ENCODE peak calls at places on chromosomes 1 and 21, in eight cellular contexts. Z is A549; G is ovary; K is lung; W is endothelial cell of umbilical vein; Y is IMR-90; A is CD8-positive, alpha-beta T cell; S is HCT116. V is an unnamed sample. For H3K4me1, the result is how much of the 10 kb centered on the place peaks cover.

GRCh38 chr1:212020975-212021374 is 14.4 kb downstream of the INTS7 start:
- DNase-seq in Z (no peak), G (no peak), K (no peak), W (no peak), Y (no peak), A (no peak), S (no peak), V (no peak)

GRCh38 chr1:214337536-214337935 is 56.6 kb downstream of the SMYD2 start:
- DNase-seq in Z (peak), G (no peak), K (no peak), W (peak), Y (peak), A (no peak), S (no peak), V (no peak)

GRCh38 chr1:1424623-1425229 is 3.6 kb upstream of the ANKRD65 start:
- DNase-seq in Z (peak), G (no peak), K (no peak), W (no peak), Y (no peak), A (no peak), S (no peak), V (no peak)

GRCh38 chr1:151510957-151511635 is at the start of gene CGN:
- DNase-seq in Z (peak), G (peak), K (peak), W (peak), Y (peak), A (peak), S (no peak), V (peak)

GRCh38 chr21:26587621-26588260 is 14.7 kb upstream of the CYYR1 start:
- DNase-seq in Z (peak), G (no peak), K (no peak), W (peak), Y (peak), A (no peak), S (no peak), V (no peak)

GRCh38 chr1:6028042-6028895 is 17.4 kb upstream of the KCNAB2 start:
- DNase-seq in Z (no peak), G (no peak), K (peak), W (no peak), Y (peak), A (peak), S (no peak), V (no peak)

GRCh38 chr1:182709855-182710254 is 25.5 kb upstream of the RGS8 start:
- DNase-seq in Z (no peak), G (no peak), K (no peak), W (no peak), Y (no peak), A (no peak), S (no peak), V (no peak)

GRCh38 chr1:226404063-226404903 is 3.6 kb downstream of the PARP1 start:
- DNase-seq in Z (no peak), G (no peak), K (no peak), W (no peak), Y (peak), A (peak), S (no peak), V (no peak)

GRCh38 chr21:36959020-36959835 is 7.2 kb downstream of the HLCS start:
- DNase-seq in Z (peak), G (no peak), K (no peak), W (no peak), Y (no peak), A (no peak), S (no peak), V (no peak)

GRCh38 chr1:108038837-108039236 is 73.9 kb upstream of the VAV3 start:
- DNase-seq in Z (no peak), G (no peak), K (no peak), W (no peak), Y (no peak), A (no peak), S (no peak), V (no peak)

GRCh38 chr1:2921970-2922686 is 99.1 kb upstream of the ACTRT2 start:
- DNase-seq in Z (peak), G (no peak), K (no peak), W (no peak), Y (no peak), A (peak), S (peak), V (peak)

GRCh38 chr1:38941527-38942019 is at the start of gene RHBDL2:
- DNase-seq in Z (peak), G (peak), K (peak), W (peak), Y (peak), A (no peak), S (no peak), V (peak)

GRCh38 chr1:15866696-15867687 is 19.5 kb downstream of the SPEN start:
- DNase-seq in Z (no peak), G (no peak), K (no peak), W (no peak), Y (no peak), A (no peak), S (no peak), V (no peak)

GRCh38 chr1:204139952-204140351 is 11.9 kb downstream of the ETNK2 start:
- DNase-seq in Z (no peak), G (no peak), K (no peak), W (no peak), Y (no peak), A (no peak), S (no peak), V (no peak)

GRCh38 chr1:192159034-192159433 is 772 bp downstream of the RGS18 start:
- DNase-seq in Z (no peak), G (no peak), K (no peak), W (no peak), Y (no peak), A (no peak), S (no peak), V (no peak)

GRCh38 chr1:193680247-193680923 is 494.0 kb upstream of the B3GALT2 start:
- DNase-seq in Z (no peak), G (no peak), K (no peak), W (no peak), Y (no peak), A (no peak), S (no peak), V (no peak)

GRCh38 chr1:154970631-154971340 is at the start of gene SHC1:
- DNase-seq in Z (peak), G (peak), K (peak), W (peak), Y (peak), A (no peak), S (no peak), V (peak)

GRCh38 chr1:235423214-235423652 is 56.0 kb downstream of the TBCE start:
- DNase-seq in Z (no peak), G (no peak), K (no peak), W (no peak), Y (no peak), A (peak), S (no peak), V (no peak)

GRCh38 chr1:26318338-26319064 is 743 bp downstream of the CD52 start:
- DNase-seq in Z (no peak), G (no peak), K (no peak), W (no peak), Y (no peak), A (peak), S (no peak), V (no peak)

GRCh38 chr1:109534307-109534858 is 5.3 kb upstream of the GPR61 start:
- DNase-seq in Z (no peak), G (no peak), K (no peak), W (no peak), Y (no peak), A (no peak), S (no peak), V (no peak)

GRCh38 chr1:56838726-56839125 is 15.9 kb upstream of the C8A start:
- DNase-seq in Z (no peak), G (no peak), K (no peak), W (no peak), Y (peak), A (no peak), S (no peak), V (no peak)

GRCh38 chr1:144101397-144102050 is 129.7 kb upstream of the FAM72C start:
- DNase-seq in Z (peak), G (peak), K (peak), W (peak), Y (no peak), A (peak), S (no peak), V (peak)

GRCh38 chr1:25198731-25199231 is 33.5 kb downstream of the SYF2 start:
- DNase-seq in Z (no peak), G (no peak), K (no peak), W (no peak), Y (no peak), A (peak), S (no peak), V (peak)

GRCh38 chr1:165879946-165880345 is 52.5 kb downstream of the UCK2 start:
- DNase-seq in Z (no peak), G (no peak), K (no peak), W (no peak), Y (no peak), A (no peak), S (no peak), V (no peak)
- H3K4me3 ChIP-seq in Z (no peak), G (no peak), K (no peak), W (no peak), Y (no peak), A (no peak), S (no peak), V (no peak)

GRCh38 chr1:11741482-11741881 is 5.5 kb downstream of the AGTRAP start:
- DNase-seq in Z (no peak), G (no peak), K (no peak), W (no peak), Y (no peak), A (no peak), S (no peak), V (no peak)
- H3K4me1 ChIP-seq in Z (under half), G (under half), K (under half), W (under half), Y (under half), A (under half), S (under half), V (under half)

GRCh38 chr1:116881879-116882520 is 27.7 kb upstream of the PTGFRN start:
- DNase-seq in Z (peak), G (peak), K (peak), W (peak), Y (peak), A (no peak), S (no peak), V (peak)
- TF ChIP-seq CTCF in Z (peak), G (no peak), K (no peak), W (peak), Y (no peak), A (no peak), S (peak), V (peak)

GRCh38 chr1:52660807-52661206 is 27.8 kb downstream of the SHISAL2A start:
- DNase-seq in Z (no peak), G (no peak), K (no peak), W (no peak), Y (no peak), A (no peak), S (no peak), V (no peak)
- H3K4me3 ChIP-seq in Z (no peak), G (no peak), K (no peak), W (no peak), Y (no peak), A (no peak), S (no peak), V (no peak)

GRCh38 chr1:167617100-167617949 is 12.7 kb upstream of the RCSD1 start:
- DNase-seq in Z (peak), G (no peak), K (no peak), W (peak), Y (peak), A (peak), S (no peak), V (peak)
- H3K4me1 ChIP-seq in Z (under half), G (under half), K (under half), W (under half), Y (under half), A (under half), S (under half), V (under half)

GRCh38 chr1:18417317-18418269 is 63.1 kb upstream of the KLHDC7A start:
- DNase-seq in Z (no peak), G (no peak), K (no peak), W (no peak), Y (no peak), A (no peak), S (no peak), V (no peak)
- TF ChIP-seq CTCF in Z (no peak), G (no peak), K (no peak), W (no peak), Y (no peak), A (no peak), S (no peak), V (no peak)

DNA sequence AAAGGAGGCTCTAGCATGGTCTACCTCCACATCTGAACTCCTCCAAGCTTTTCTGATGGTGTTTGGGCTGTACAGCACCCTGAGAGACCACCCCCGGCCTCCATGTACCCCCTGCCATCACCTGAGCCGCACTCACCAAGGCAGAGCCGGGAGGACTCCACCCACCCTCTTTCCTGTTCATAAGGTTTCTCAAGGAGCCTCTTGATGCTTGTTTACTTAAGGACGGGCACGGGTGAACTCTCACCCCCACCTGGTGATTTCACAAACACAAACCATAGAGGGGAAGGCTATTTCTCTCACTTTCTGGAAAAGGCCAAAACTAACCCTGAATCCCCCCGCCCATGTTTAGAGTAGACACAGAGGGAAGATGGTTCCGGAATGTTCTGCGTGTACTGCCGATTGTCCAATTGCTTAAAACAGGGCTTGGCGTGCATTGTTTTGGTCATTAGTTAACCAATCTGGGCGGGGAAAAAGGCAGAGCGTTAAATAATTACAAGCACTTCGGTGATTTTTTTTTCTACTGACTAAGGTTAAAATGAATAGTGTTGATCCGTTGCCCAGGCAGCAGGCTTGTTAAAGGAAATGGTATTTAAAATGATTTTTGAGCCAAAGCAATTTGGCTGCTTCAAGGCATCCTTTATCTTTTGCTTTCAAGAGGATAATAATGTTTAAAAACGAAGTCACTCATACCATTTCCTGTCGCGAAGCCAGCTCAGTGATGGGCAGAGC is 279.8 kb upstream of the VAMP3 start:
- DNase-seq in Z (no peak), G (peak), K (peak), W (peak), Y (peak), A (no peak), S (no peak), V (no peak)
- H3K4me3 ChIP-seq in Z (no peak), G (no peak), K (no peak), W (no peak), Y (no peak), A (no peak), S (no peak), V (no peak)

GRCh38 chr1:9207086-9207485 is 27.5 kb upstream of the H6PD start:
- DNase-seq in Z (no peak), G (no peak), K (no peak), W (no peak), Y (peak), A (no peak), S (no peak), V (no peak)
- H3K4me1 ChIP-seq in Z (under half), G (under half), K (under half), W (under half), Y (under half), A (under half), S (under half), V (under half)

DNA sequence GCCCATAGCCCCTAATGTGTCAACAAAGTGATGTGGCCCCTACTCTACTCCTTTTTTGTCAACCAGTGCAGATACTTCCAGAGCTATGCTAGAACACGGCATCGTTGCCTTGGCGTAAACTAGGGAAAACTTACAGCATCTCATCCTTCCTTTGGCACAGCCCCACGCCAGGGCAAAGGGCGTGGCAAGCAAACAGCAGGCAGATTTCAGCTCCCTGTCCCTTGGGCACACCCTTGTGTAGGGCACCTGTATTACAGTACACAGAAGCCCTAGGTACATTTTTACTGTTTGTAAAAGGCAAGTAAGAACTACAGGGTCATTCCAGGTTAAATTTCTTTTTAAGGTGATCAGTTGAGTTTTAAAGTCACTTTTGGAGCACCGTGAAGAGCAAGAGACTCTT is 29.3 kb downstream of the PRDX6 start:
- DNase-seq in Z (peak), G (no peak), K (no peak), W (no peak), Y (no peak), A (no peak), S (peak), V (peak)
- TF ChIP-seq CTCF in Z (peak), G (no peak), K (no peak), W (no peak), Y (no peak), A (no peak), S (peak), V (peak)

DNA sequence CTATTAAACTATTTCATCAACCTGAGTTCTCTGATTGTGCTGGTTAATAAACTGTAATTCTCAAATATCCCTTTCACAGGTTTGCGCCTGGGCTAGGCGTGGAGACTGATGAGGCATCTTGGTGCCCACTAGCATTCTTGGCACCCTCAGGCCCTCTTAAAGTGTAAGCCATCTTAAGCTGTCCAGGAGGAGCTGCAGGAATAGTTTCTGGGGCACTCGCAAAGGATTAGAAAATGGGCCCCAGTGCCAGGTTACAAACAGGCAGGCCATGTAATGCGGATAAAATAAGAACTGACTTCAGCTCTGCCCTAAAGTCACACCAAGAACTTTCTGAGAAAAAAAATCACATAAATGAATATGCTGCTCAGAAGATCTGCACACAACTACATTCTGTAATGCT is 1.1 kb downstream of the CASQ2 start:
- DNase-seq in Z (no peak), G (no peak), K (no peak), W (no peak), Y (no peak), A (no peak), S (no peak), V (no peak)
- H3K4me3 ChIP-seq in Z (no peak), G (no peak), K (no peak), W (no peak), Y (no peak), A (no peak), S (no peak), V (no peak)